ENCODE peak calls at places on chromosome 10, in six cellular contexts. One of them, this sample, is unnamed. For H3K79me1, the result is how much of the 10 kb centered on the place peaks cover.

GRCh38 chr10:71277914-71278665 is 41.0 kb upstream of the SLC29A3 start:
- DNase-seq in IMR-90: no peak
- DNase-seq in trophoblast cell: no peak
- DNase-seq in H9: no peak
- DNase-seq in H1: no peak
- DNase-seq in neuronal stem cell: no peak
- DNase-seq in this sample: no peak

GRCh38 chr10:130044067-130045061 is 66.3 kb downstream of the C10orf143 start:
- DNase-seq in IMR-90: no peak
- DNase-seq in trophoblast cell: no peak
- DNase-seq in H9: no peak
- DNase-seq in H1: no peak
- DNase-seq in neuronal stem cell: no peak
- DNase-seq in this sample: no peak

GRCh38 chr10:123986736-123987135 is 95.1 kb upstream of the CPXM2 start:
- DNase-seq in IMR-90: no peak
- DNase-seq in trophoblast cell: no peak
- DNase-seq in H9: no peak
- DNase-seq in H1: no peak
- DNase-seq in neuronal stem cell: no peak
- DNase-seq in this sample: no peak

GRCh38 chr10:17181751-17182150 is 19.7 kb downstream of the TRDMT1 start:
- DNase-seq in IMR-90: no peak
- DNase-seq in trophoblast cell: no peak
- DNase-seq in H9: no peak
- DNase-seq in H1: no peak
- DNase-seq in neuronal stem cell: no peak
- DNase-seq in this sample: peak

GRCh38 chr10:123042708-123043408 is 34.1 kb downstream of the ACADSB start:
- DNase-seq in IMR-90: no peak
- DNase-seq in trophoblast cell: no peak
- DNase-seq in H9: no peak
- DNase-seq in H1: no peak
- DNase-seq in neuronal stem cell: no peak
- DNase-seq in this sample: no peak

GRCh38 chr10:95281206-95281605 is 9.6 kb downstream of the PDLIM1 start:
- DNase-seq in IMR-90: no peak
- DNase-seq in trophoblast cell: no peak
- DNase-seq in H9: no peak
- DNase-seq in H1: no peak
- DNase-seq in neuronal stem cell: no peak
- DNase-seq in this sample: no peak

GRCh38 chr10:129945031-129945430 is 19.0 kb downstream of the EBF3 start:
- DNase-seq in IMR-90: no peak
- DNase-seq in trophoblast cell: no peak
- DNase-seq in H9: no peak
- DNase-seq in H1: no peak
- DNase-seq in neuronal stem cell: no peak
- DNase-seq in this sample: no peak

GRCh38 chr10:122143238-122143841 is 127.8 kb upstream of the BTBD16 start:
- DNase-seq in IMR-90: no peak
- DNase-seq in trophoblast cell: peak
- DNase-seq in H9: no peak
- DNase-seq in H1: no peak
- DNase-seq in neuronal stem cell: no peak
- DNase-seq in this sample: peak

GRCh38 chr10:28558186-28558585 is 25.3 kb downstream of the WAC start:
- DNase-seq in IMR-90: no peak
- DNase-seq in trophoblast cell: no peak
- DNase-seq in H9: no peak
- DNase-seq in H1: no peak
- DNase-seq in neuronal stem cell: no peak
- DNase-seq in this sample: no peak

GRCh38 chr10:126160971-126161630 is 227.2 kb downstream of the ADAM12 start:
- DNase-seq in IMR-90: peak
- DNase-seq in trophoblast cell: no peak
- DNase-seq in H9: peak
- DNase-seq in H1: no peak
- DNase-seq in neuronal stem cell: no peak
- DNase-seq in this sample: peak

GRCh38 chr10:114697061-114697598 is 39.1 kb upstream of the ABLIM1 start:
- DNase-seq in IMR-90: peak
- DNase-seq in trophoblast cell: peak
- DNase-seq in H9: no peak
- DNase-seq in H1: no peak
- DNase-seq in neuronal stem cell: no peak
- DNase-seq in this sample: no peak

GRCh38 chr10:24814568-24815313 is 91.1 kb upstream of the ARHGAP21 start:
- DNase-seq in IMR-90: peak
- DNase-seq in trophoblast cell: peak
- DNase-seq in H9: no peak
- DNase-seq in H1: no peak
- DNase-seq in neuronal stem cell: no peak
- DNase-seq in this sample: no peak

GRCh38 chr10:80500572-80501380 is 36.9 kb upstream of the SH2D4B start:
- DNase-seq in IMR-90: no peak
- DNase-seq in trophoblast cell: peak
- DNase-seq in H9: peak
- DNase-seq in H1: no peak
- DNase-seq in neuronal stem cell: no peak
- DNase-seq in this sample: peak

GRCh38 chr10:130421909-130422308 is 285.7 kb downstream of the GLRX3 start:
- DNase-seq in IMR-90: no peak
- DNase-seq in trophoblast cell: no peak
- DNase-seq in H9: no peak
- DNase-seq in H1: no peak
- DNase-seq in neuronal stem cell: no peak
- DNase-seq in this sample: no peak

GRCh38 chr10:97498841-97499560 is at the start of gene UBTD1:
- DNase-seq in IMR-90: peak
- DNase-seq in trophoblast cell: no peak
- DNase-seq in H9: peak
- DNase-seq in H1: no peak
- DNase-seq in neuronal stem cell: peak
- DNase-seq in this sample: peak

GRCh38 chr10:103659674-103660363 is 166.3 kb downstream of the NEURL1 start:
- DNase-seq in IMR-90: peak
- DNase-seq in trophoblast cell: peak
- DNase-seq in H9: no peak
- DNase-seq in H1: no peak
- DNase-seq in neuronal stem cell: no peak
- DNase-seq in this sample: peak

GRCh38 chr10:70587045-70587658 is 15.4 kb downstream of the PRF1 start:
- DNase-seq in IMR-90: no peak
- DNase-seq in trophoblast cell: no peak
- DNase-seq in H9: no peak
- DNase-seq in H1: no peak
- DNase-seq in neuronal stem cell: no peak
- DNase-seq in this sample: no peak

GRCh38 chr10:6912424-6912823 is 332.3 kb upstream of the PRKCQ start:
- DNase-seq in IMR-90: peak
- DNase-seq in trophoblast cell: no peak
- DNase-seq in H9: no peak
- DNase-seq in H1: no peak
- DNase-seq in neuronal stem cell: no peak
- DNase-seq in this sample: no peak

GRCh38 chr10:133316266-133316665 is 7.6 kb downstream of the ZNF511 start:
- DNase-seq in IMR-90: no peak
- DNase-seq in trophoblast cell: no peak
- DNase-seq in H9: no peak
- DNase-seq in H1: no peak
- DNase-seq in neuronal stem cell: no peak
- DNase-seq in this sample: no peak

GRCh38 chr10:7563368-7563767 is 103.4 kb downstream of the ITIH5 start:
- DNase-seq in IMR-90: no peak
- DNase-seq in trophoblast cell: no peak
- DNase-seq in H9: no peak
- DNase-seq in H1: no peak
- DNase-seq in neuronal stem cell: no peak
- DNase-seq in this sample: no peak

GRCh38 chr10:70425096-70425495 is 16.4 kb downstream of the NODAL start:
- DNase-seq in IMR-90: no peak
- DNase-seq in trophoblast cell: no peak
- DNase-seq in H9: no peak
- DNase-seq in H1: no peak
- DNase-seq in neuronal stem cell: no peak
- DNase-seq in this sample: no peak

GRCh38 chr10:11282661-11283060 is 265.0 kb downstream of the CELF2 start:
- DNase-seq in IMR-90: no peak
- DNase-seq in trophoblast cell: no peak
- DNase-seq in H9: no peak
- DNase-seq in H1: no peak
- DNase-seq in neuronal stem cell: no peak
- DNase-seq in this sample: no peak

GRCh38 chr10:114110174-114110972 is 63.6 kb downstream of the CCDC186 start:
- DNase-seq in IMR-90: no peak
- DNase-seq in trophoblast cell: peak
- DNase-seq in H9: no peak
- DNase-seq in H1: no peak
- DNase-seq in neuronal stem cell: no peak
- DNase-seq in this sample: peak

GRCh38 chr10:59079386-59080226 is 96.8 kb upstream of the PHYHIPL start:
- DNase-seq in IMR-90: peak
- DNase-seq in trophoblast cell: peak
- DNase-seq in H9: no peak
- DNase-seq in H1: no peak
- DNase-seq in neuronal stem cell: no peak
- DNase-seq in this sample: no peak

GRCh38 chr10:23354630-23355343 is 10.2 kb upstream of the C10orf67 start:
- DNase-seq in IMR-90: no peak
- DNase-seq in trophoblast cell: no peak
- DNase-seq in H9: no peak
- DNase-seq in H1: no peak
- DNase-seq in neuronal stem cell: no peak
- DNase-seq in this sample: no peak

GRCh38 chr10:23351914-23352313 is 7.3 kb upstream of the C10orf67 start:
- DNase-seq in IMR-90: peak
- DNase-seq in trophoblast cell: peak
- DNase-seq in H9: no peak
- DNase-seq in H1: no peak
- DNase-seq in neuronal stem cell: no peak
- DNase-seq in this sample: no peak
- H3K23ac ChIP-seq in IMR-90: peak
- H3K23ac ChIP-seq in trophoblast cell: no peak
- H3K23ac ChIP-seq in H9: no peak
- H3K23ac ChIP-seq in H1: no peak
- H3K23ac ChIP-seq in neuronal stem cell: no peak
- H3K23ac ChIP-seq in this sample: no peak

GRCh38 chr10:99983280-99983988 is 26.3 kb downstream of the DNMBP start:
- DNase-seq in IMR-90: peak
- DNase-seq in trophoblast cell: peak
- DNase-seq in H9: no peak
- DNase-seq in H1: no peak
- DNase-seq in neuronal stem cell: no peak
- DNase-seq in this sample: no peak
- H4K8ac ChIP-seq in IMR-90: peak
- H4K8ac ChIP-seq in trophoblast cell: no peak
- H4K8ac ChIP-seq in H9: no peak
- H4K8ac ChIP-seq in H1: no peak
- H4K8ac ChIP-seq in neuronal stem cell: no peak
- H4K8ac ChIP-seq in this sample: no peak

GRCh38 chr10:636016-636730 is 53.3 kb downstream of the DIP2C start:
- DNase-seq in IMR-90: no peak
- DNase-seq in trophoblast cell: no peak
- DNase-seq in H9: no peak
- DNase-seq in H1: no peak
- DNase-seq in neuronal stem cell: no peak
- DNase-seq in this sample: no peak

GRCh38 chr10:636769-637168 is 52.7 kb downstream of the DIP2C start:
- DNase-seq in IMR-90: no peak
- DNase-seq in trophoblast cell: peak
- DNase-seq in H9: no peak
- DNase-seq in H1: no peak
- DNase-seq in neuronal stem cell: no peak
- DNase-seq in this sample: no peak

GRCh38 chr10:633279-634245 is 55.9 kb downstream of the DIP2C start:
- DNase-seq in IMR-90: no peak
- DNase-seq in trophoblast cell: no peak
- DNase-seq in H9: no peak
- DNase-seq in H1: no peak
- DNase-seq in neuronal stem cell: no peak
- DNase-seq in this sample: no peak

GRCh38 chr10:635088-635861 is 54.2 kb downstream of the DIP2C start:
- DNase-seq in IMR-90: no peak
- DNase-seq in trophoblast cell: peak
- DNase-seq in H9: no peak
- DNase-seq in H1: no peak
- DNase-seq in neuronal stem cell: no peak
- DNase-seq in this sample: no peak

DNA sequence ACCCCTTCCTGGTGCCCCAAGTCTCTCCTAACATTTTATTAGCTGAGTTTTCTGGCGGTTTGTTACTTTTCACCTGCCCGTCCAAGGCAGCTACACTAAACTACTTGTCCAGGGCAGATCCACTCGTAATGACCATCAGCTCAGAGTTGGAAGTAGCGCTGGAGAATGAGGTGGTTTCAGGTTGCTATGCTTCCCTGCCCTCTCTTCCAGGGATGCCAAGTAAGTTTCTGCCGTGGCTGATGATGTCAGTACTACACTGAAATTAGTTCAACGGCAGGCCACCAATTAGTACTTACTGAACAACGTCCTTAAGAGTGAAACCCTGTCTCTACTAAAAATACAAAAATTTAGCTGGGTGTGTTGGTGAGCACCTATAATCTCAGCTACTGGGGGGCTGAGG is 55.2 kb downstream of the DIP2C start:
- DNase-seq in IMR-90: peak
- DNase-seq in trophoblast cell: no peak
- DNase-seq in H9: no peak
- DNase-seq in H1: no peak
- DNase-seq in neuronal stem cell: no peak
- DNase-seq in this sample: no peak
- H3K79me1 ChIP-seq in IMR-90: half or more
- H3K79me1 ChIP-seq in trophoblast cell: under half
- H3K79me1 ChIP-seq in H9: under half
- H3K79me1 ChIP-seq in H1: under half
- H3K79me1 ChIP-seq in neuronal stem cell: under half
- H3K79me1 ChIP-seq in this sample: under half

GRCh38 chr10:5889624-5890518 is at the start of the genes ANKRD16 and FBH1:
- DNase-seq in IMR-90: peak
- DNase-seq in trophoblast cell: peak
- DNase-seq in H9: peak
- DNase-seq in H1: peak
- DNase-seq in neuronal stem cell: peak
- DNase-seq in this sample: peak

GRCh38 chr10:5887641-5888040 is 2.1 kb downstream of the ANKRD16 start:
- DNase-seq in IMR-90: no peak
- DNase-seq in trophoblast cell: no peak
- DNase-seq in H9: no peak
- DNase-seq in H1: no peak
- DNase-seq in neuronal stem cell: no peak
- DNase-seq in this sample: no peak

GRCh38 chr10:5888352-5888751 is 1.3 kb downstream of the ANKRD16 start:
- DNase-seq in IMR-90: peak
- DNase-seq in trophoblast cell: peak
- DNase-seq in H9: no peak
- DNase-seq in H1: no peak
- DNase-seq in neuronal stem cell: no peak
- DNase-seq in this sample: no peak

GRCh38 chr10:5890519-5890878 is 456 bp downstream of the FBH1 start:
- DNase-seq in IMR-90: no peak
- DNase-seq in trophoblast cell: peak
- DNase-seq in H9: no peak
- DNase-seq in H1: no peak
- DNase-seq in neuronal stem cell: no peak
- DNase-seq in this sample: peak

GRCh38 chr10:5888843-5889623 is 660 bp downstream of the ANKRD16 start:
- DNase-seq in IMR-90: no peak
- DNase-seq in trophoblast cell: peak
- DNase-seq in H9: peak
- DNase-seq in H1: no peak
- DNase-seq in neuronal stem cell: peak
- DNase-seq in this sample: peak
- H3K23ac ChIP-seq in IMR-90: peak
- H3K23ac ChIP-seq in trophoblast cell: no peak
- H3K23ac ChIP-seq in H9: no peak
- H3K23ac ChIP-seq in H1: no peak
- H3K23ac ChIP-seq in neuronal stem cell: peak
- H3K23ac ChIP-seq in this sample: peak

This sample was measured in mesendoderm.